ENCODE peak calls at places on chromosomes 4 and X, in ten cellular contexts. H is ovary; I is HFFc6; W is CD8-positive, alpha-beta T cell; E is GM20000; M is nephron progenitor cell; G is choroid plexus epithelial cell; P is omental fat pad; N is activated CD8-positive, alpha-beta T cell treated with anti-CD3 and anti-CD28 coated beads for 36 hours; C is tibial nerve. L is an unnamed sample.

GRCh38 chrX:111348363-111348927 is 63.5 kb downstream of the DCX start:
- DNase-seq in H (no peak), I (no peak), W (no peak), E (no peak), M (no peak), G (no peak), P (no peak), N (no peak), C (no peak), L (no peak)

GRCh38 chrX:97126020-97126419 is 242.3 kb downstream of the RPA4 start:
- DNase-seq in H (no peak), I (peak), W (no peak), E (no peak), M (no peak), G (peak), P (no peak), N (no peak), C (no peak), L (no peak)

GRCh38 chr4:43757147-43757546 is 691.5 kb downstream of the KCTD8 start:
- DNase-seq in H (no peak), I (no peak), W (no peak), E (no peak), M (no peak), G (peak), P (no peak), N (no peak), C (no peak), L (no peak)

GRCh38 chr4:35102111-35102510 is 1142.2 kb downstream of the ARAP2 start:
- DNase-seq in H (no peak), I (no peak), W (no peak), E (no peak), M (no peak), G (no peak), P (no peak), N (no peak), C (no peak), L (no peak)

GRCh38 chr4:114180481-114180880 is 201.0 kb upstream of the ARSJ start:
- DNase-seq in H (peak), I (peak), W (peak), E (no peak), M (peak), G (peak), P (no peak), N (peak), C (peak), L (no peak)

GRCh38 chr4:110624904-110625494 is 2.1 kb upstream of the PITX2 start:
- DNase-seq in H (no peak), I (no peak), W (no peak), E (no peak), M (no peak), G (no peak), P (no peak), N (no peak), C (no peak), L (no peak)

GRCh38 chr4:165133150-165133549 is 20.5 kb upstream of the TMEM192 start:
- DNase-seq in H (no peak), I (no peak), W (no peak), E (no peak), M (no peak), G (no peak), P (no peak), N (no peak), C (no peak), L (no peak)

GRCh38 chr4:153747406-153747805 is 12.4 kb downstream of the RNF175 start:
- DNase-seq in H (no peak), I (no peak), W (no peak), E (no peak), M (no peak), G (no peak), P (no peak), N (no peak), C (no peak), L (no peak)

GRCh38 chrX:73821921-73822559 is 259.0 kb downstream of the CHIC1 start:
- DNase-seq in H (no peak), I (no peak), W (no peak), E (no peak), M (no peak), G (no peak), P (no peak), N (no peak), C (no peak), L (no peak)

GRCh38 chrX:149830192-149830873 is 48.6 kb downstream of the MAGEA9 start:
- DNase-seq in H (peak), I (peak), W (peak), E (no peak), M (peak), G (peak), P (no peak), N (peak), C (no peak), L (no peak)

GRCh38 chr4:36785965-36786364 is 458.6 kb upstream of the NWD2 start:
- DNase-seq in H (no peak), I (no peak), W (no peak), E (no peak), M (no peak), G (no peak), P (no peak), N (no peak), C (no peak), L (no peak)

GRCh38 chr4:158033416-158033863 is 139.4 kb downstream of the GASK1B start:
- DNase-seq in H (no peak), I (no peak), W (no peak), E (no peak), M (no peak), G (peak), P (no peak), N (no peak), C (no peak), L (no peak)

GRCh38 chr4:156473175-156473574 is 498.4 kb downstream of the PDGFC start:
- DNase-seq in H (no peak), I (no peak), W (no peak), E (no peak), M (no peak), G (peak), P (no peak), N (no peak), C (no peak), L (no peak)

GRCh38 chrX:115233497-115234219 is at the start of gene LRCH2:
- DNase-seq in H (peak), I (peak), W (no peak), E (no peak), M (peak), G (peak), P (no peak), N (no peak), C (peak), L (no peak)

GRCh38 chr4:89284828-89285227 is 22.8 kb downstream of the GPRIN3 start:
- DNase-seq in H (no peak), I (no peak), W (peak), E (no peak), M (no peak), G (no peak), P (no peak), N (peak), C (no peak), L (no peak)

GRCh38 chrX:129193357-129193756 is 329.9 kb downstream of the SMARCA1 start:
- DNase-seq in H (no peak), I (no peak), W (no peak), E (no peak), M (no peak), G (no peak), P (no peak), N (no peak), C (no peak), L (no peak)

GRCh38 chr4:80876810-80877209 is 153.7 kb upstream of the BMP3 start:
- DNase-seq in H (no peak), I (no peak), W (no peak), E (peak), M (no peak), G (no peak), P (no peak), N (no peak), C (no peak), L (no peak)

GRCh38 chr4:7244766-7245320 is 52.5 kb downstream of the SORCS2 start:
- DNase-seq in H (no peak), I (no peak), W (no peak), E (no peak), M (no peak), G (no peak), P (no peak), N (no peak), C (no peak), L (no peak)

GRCh38 chrX:105114554-105115130 is 105.9 kb downstream of the TEX13A start:
- DNase-seq in H (no peak), I (no peak), W (no peak), E (no peak), M (no peak), G (no peak), P (no peak), N (no peak), C (no peak), L (no peak)

GRCh38 chr4:185071412-185071811 is 53.1 kb downstream of the HELT start:
- DNase-seq in H (no peak), I (no peak), W (no peak), E (no peak), M (no peak), G (peak), P (no peak), N (no peak), C (no peak), L (no peak)

GRCh38 chrX:46574337-46574940 is 874 bp downstream of the CHST7 start:
- DNase-seq in H (peak), I (no peak), W (peak), E (no peak), M (peak), G (peak), P (no peak), N (peak), C (no peak), L (no peak)

GRCh38 chrX:46574941-46575381 is 1.4 kb downstream of the CHST7 start:
- DNase-seq in H (peak), I (no peak), W (peak), E (peak), M (peak), G (peak), P (no peak), N (peak), C (no peak), L (no peak)

GRCh38 chrX:46573896-46574336 is 351 bp downstream of the CHST7 start:
- DNase-seq in H (peak), I (no peak), W (peak), E (peak), M (peak), G (peak), P (no peak), N (peak), C (peak), L (no peak)

GRCh38 chrX:46572295-46572936 is 1.1 kb upstream of the CHST7 start:
- DNase-seq in H (no peak), I (no peak), W (peak), E (peak), M (no peak), G (no peak), P (no peak), N (peak), C (no peak), L (no peak)

GRCh38 chrX:46573331-46573895 is at the start of gene CHST7:
- DNase-seq in H (peak), I (peak), W (peak), E (peak), M (peak), G (peak), P (no peak), N (peak), C (peak), L (peak)
- TF ChIP-seq CTCF in H (no peak), I (peak), W (no peak), E (no peak), M (peak), G (peak), P (no peak), N (no peak), C (peak), L (peak)

GRCh38 chrX:15853586-15854079 is 980 bp downstream of the AP1S2 start:
- DNase-seq in H (no peak), I (no peak), W (no peak), E (no peak), M (peak), G (no peak), P (no peak), N (no peak), C (no peak), L (no peak)

GRCh38 chrX:15854080-15854655 is 445 bp downstream of the AP1S2 start:
- DNase-seq in H (peak), I (peak), W (peak), E (peak), M (peak), G (no peak), P (peak), N (peak), C (no peak), L (no peak)

GRCh38 chrX:15848576-15848975 is 6.0 kb downstream of the AP1S2 start:
- DNase-seq in H (no peak), I (no peak), W (no peak), E (no peak), M (no peak), G (peak), P (no peak), N (no peak), C (no peak), L (no peak)

GRCh38 chrX:15854712-15855561 is at the start of gene AP1S2:
- DNase-seq in H (peak), I (peak), W (peak), E (peak), M (peak), G (peak), P (peak), N (peak), C (peak), L (peak)

GRCh38 chrX:15849555-15849954 is 5.1 kb downstream of the AP1S2 start:
- DNase-seq in H (no peak), I (no peak), W (no peak), E (no peak), M (no peak), G (peak), P (no peak), N (no peak), C (no peak), L (no peak)
- TF ChIP-seq CTCF in H (no peak), I (no peak), W (no peak), E (no peak), M (no peak), G (peak), P (no peak), N (no peak), C (peak), L (peak)

GRCh38 chrX:130268500-130269170 is at the start of gene ZNF280C:
- DNase-seq in H (peak), I (peak), W (peak), E (peak), M (peak), G (peak), P (peak), N (peak), C (peak), L (peak)
- TF ChIP-seq CTCF in H (no peak), I (peak), W (no peak), E (no peak), M (no peak), G (peak), P (no peak), N (no peak), C (no peak), L (peak)

GRCh38 chr4:118798658-118799057 is 37.3 kb downstream of the SEC24D start:
- DNase-seq in H (no peak), I (no peak), W (no peak), E (no peak), M (no peak), G (no peak), P (no peak), N (no peak), C (no peak), L (no peak)
- TF ChIP-seq CTCF in H (no peak), I (peak), W (no peak), E (no peak), M (no peak), G (peak), P (no peak), N (no peak), C (no peak), L (no peak)